ENCODE peak calls at places on chromosomes 16 and 17, in seven cellular contexts. Q, D, P, T, U, H and O are unnamed samples.

GRCh38 chr17:49739662-49740271 is 24.2 kb downstream of the FAM117A start:
- DNase-seq in D (peak), H (peak), P (no peak), Q (peak), T (peak), U (peak), O (peak)

GRCh38 chr16:80084614-80085013 is 456.2 kb upstream of the DYNLRB2 start:
- DNase-seq in H (peak), Q (peak), P (peak), T (no peak), U (peak), D (peak), O (peak)

GRCh38 chr17:80389011-80389995 is 25.7 kb upstream of the ENDOV start:
- DNase-seq in H (no peak), Q (no peak), U (no peak), T (no peak), P (no peak), D (no peak), O (no peak)

GRCh38 chr17:67753026-67753425 is 35.3 kb downstream of the NOL11 start:
- DNase-seq in T (no peak), P (no peak), H (no peak), U (no peak), D (no peak), Q (no peak), O (no peak)

GRCh38 chr16:70778901-70779309 is 22.1 kb downstream of the VAC14 start:
- DNase-seq in Q (peak), P (peak), T (no peak), D (peak), H (no peak), U (peak), O (peak)

GRCh38 chr17:34254651-34255380 is at the start of gene CCL2:
- DNase-seq in P (peak), D (peak), U (peak), H (peak), Q (peak), T (no peak), O (peak)

GRCh38 chr17:3318336-3318735 is 20.2 kb upstream of the OR3A1 start:
- DNase-seq in D (no peak), Q (no peak), T (no peak), U (no peak), P (no peak), H (no peak), O (no peak)

GRCh38 chr16:54363760-54364159 is 77.2 kb upstream of the IRX3 start:
- DNase-seq in U (no peak), P (no peak), Q (no peak), H (no peak), D (no peak), T (no peak), O (no peak)

GRCh38 chr16:52453661-52454060 is 93.3 kb downstream of the TOX3 start:
- DNase-seq in D (no peak), T (no peak), H (no peak), U (no peak), Q (no peak), P (no peak), O (no peak)

GRCh38 chr17:18157354-18157985 is 26.2 kb upstream of the ALKBH5 start:
- DNase-seq in U (no peak), T (no peak), D (no peak), H (no peak), P (no peak), Q (no peak), O (no peak)

GRCh38 chr17:42098747-42099399 is 600 bp upstream of the ZNF385C start:
- DNase-seq in T (no peak), Q (no peak), D (no peak), P (no peak), U (no peak), H (no peak), O (no peak)

GRCh38 chr17:62163847-62164246 is 98.8 kb upstream of the MED13 start:
- DNase-seq in P (no peak), D (no peak), Q (no peak), U (no peak), H (peak), T (no peak), O (no peak)

GRCh38 chr16:27499659-27500055 is 50.1 kb downstream of the GTF3C1 start:
- DNase-seq in Q (no peak), H (no peak), P (no peak), T (no peak), U (peak), D (no peak), O (no peak)

GRCh38 chr17:47076171-47076570 is 97.1 kb upstream of the RPRML start:
- DNase-seq in U (no peak), H (no peak), Q (no peak), T (no peak), P (peak), D (no peak), O (peak)

GRCh38 chr17:47844230-47844629 is 3.2 kb upstream of the SCRN2 start:
- DNase-seq in D (no peak), T (no peak), U (no peak), Q (no peak), H (no peak), P (no peak), O (peak)

GRCh38 chr16:3183445-3184139 is 4.4 kb upstream of the OR1F1 start:
- DNase-seq in D (no peak), Q (no peak), U (no peak), T (no peak), H (no peak), P (no peak), O (no peak)

GRCh38 chr17:9389116-9389515 is 186.5 kb downstream of the STX8 start:
- DNase-seq in Q (no peak), U (no peak), H (no peak), P (peak), T (no peak), D (no peak), O (peak)

GRCh38 chr16:69112285-69113129 is 7.1 kb downstream of the HAS3 start:
- DNase-seq in U (peak), D (peak), T (no peak), H (peak), Q (peak), P (peak), O (peak)

GRCh38 chr17:53150101-53150698 is 672.5 kb upstream of the KIF2B start:
- DNase-seq in D (no peak), T (no peak), P (no peak), Q (no peak), H (no peak), U (no peak), O (no peak)

GRCh38 chr17:70190959-70191805 is 21.9 kb downstream of the KCNJ2 start:
- DNase-seq in U (no peak), H (peak), T (no peak), Q (no peak), P (no peak), D (no peak), O (no peak)

GRCh38 chr17:68865584-68865983 is 89.6 kb downstream of the ABCA8 start:
- DNase-seq in Q (no peak), D (no peak), P (no peak), U (no peak), H (no peak), T (no peak), O (no peak)

GRCh38 chr16:26491271-26491670 is 575.5 kb upstream of the C16orf82 start:
- DNase-seq in U (no peak), D (no peak), P (no peak), Q (no peak), T (no peak), H (no peak), O (no peak)

GRCh38 chr17:73363788-73364522 is 52.2 kb upstream of the CDC42EP4 start:
- DNase-seq in T (no peak), U (no peak), P (no peak), H (no peak), Q (no peak), D (no peak), O (no peak)

GRCh38 chr17:83083368-83084201 is 4.2 kb downstream of the METRNL start:
- DNase-seq in P (peak), T (no peak), H (no peak), D (no peak), U (no peak), Q (no peak), O (peak)

GRCh38 chr17:48429638-48430586 is at the start of gene SKAP1:
- DNase-seq in T (no peak), H (peak), P (no peak), Q (peak), U (no peak), D (no peak), O (no peak)

GRCh38 chr16:72723781-72724180 is 324.1 kb downstream of the ZFHX3 start:
- DNase-seq in T (no peak), D (no peak), U (no peak), P (peak), Q (no peak), H (no peak), O (peak)

GRCh38 chr17:82231312-82231561 is 2.4 kb downstream of the SLC16A3 start:
- DNase-seq in H (no peak), T (no peak), U (no peak), D (no peak), Q (no peak), P (no peak), O (no peak)

GRCh38 chr16:17277981-17278381 is 192.8 kb downstream of the XYLT1 start:
- DNase-seq in D (no peak), Q (no peak), U (no peak), T (no peak), P (no peak), H (peak), O (peak)
- TF ChIP-seq CTCF in D (no peak), Q (peak), U (peak), T (no peak), P (peak), H (no peak), O (peak)

DNA sequence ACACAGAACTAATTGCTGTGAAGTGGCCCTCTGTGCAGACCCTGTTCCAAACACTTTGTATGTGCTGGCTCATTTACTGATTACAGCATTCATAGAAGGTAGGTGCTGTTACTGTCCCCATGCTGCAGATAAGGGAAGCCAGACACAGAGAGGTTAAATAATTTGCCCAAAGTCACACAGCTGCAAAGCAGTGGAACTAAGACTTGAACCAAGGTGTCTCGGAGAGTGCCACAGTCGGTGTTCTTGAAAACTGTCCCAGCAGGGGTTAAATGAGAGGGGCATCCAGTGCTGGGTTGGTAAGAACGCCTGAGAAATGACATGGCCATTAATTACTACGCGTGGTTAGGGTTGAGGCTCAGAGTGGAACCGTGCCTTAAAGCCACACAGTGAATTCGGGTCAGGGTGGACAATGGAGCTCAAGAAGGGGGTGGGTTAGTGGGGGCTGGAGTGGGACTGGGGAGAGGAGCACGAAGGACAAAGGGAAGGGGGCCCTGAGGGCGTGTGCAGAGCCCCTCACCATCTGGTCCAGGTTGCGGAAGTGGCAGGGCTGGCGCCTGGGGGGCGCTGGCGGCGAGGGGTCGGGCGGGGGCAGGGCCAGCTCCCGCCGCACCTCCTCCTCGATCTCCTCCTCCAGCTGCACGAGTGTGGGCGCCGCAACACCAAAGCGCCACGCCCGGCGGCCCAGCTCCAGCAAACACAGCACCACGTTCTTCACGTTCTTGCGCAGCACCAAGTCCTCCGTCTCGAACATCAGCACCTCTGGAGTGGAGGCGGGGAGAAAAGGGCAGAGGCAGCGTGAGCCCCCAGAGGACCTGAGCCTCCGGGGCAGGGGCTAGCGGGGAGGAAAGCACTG is 3.3 kb downstream of the GAS2L2 start:
- DNase-seq in H (peak), T (no peak), Q (no peak), U (no peak), D (no peak), P (peak), O (peak)
- H3K4me3 ChIP-seq in H (no peak), T (no peak), Q (no peak), U (peak), D (no peak), P (peak), O (peak)

GRCh38 chr16:19898166-19898565 is 13.5 kb upstream of the GPRC5B start:
- DNase-seq in T (no peak), P (no peak), U (no peak), H (no peak), Q (no peak), D (no peak), O (no peak)

GRCh38 chr16:19900590-19900989 is 15.9 kb upstream of the GPRC5B start:
- DNase-seq in D (no peak), H (no peak), Q (no peak), P (no peak), T (no peak), U (no peak), O (no peak)

GRCh38 chr16:19899605-19899955 is 14.9 kb upstream of the GPRC5B start:
- DNase-seq in H (no peak), Q (no peak), U (no peak), P (no peak), D (no peak), T (no peak), O (no peak)

GRCh38 chr16:19901164-19901563 is 16.5 kb upstream of the GPRC5B start:
- DNase-seq in U (no peak), Q (no peak), P (no peak), H (no peak), D (no peak), T (no peak), O (no peak)

GRCh38 chr16:19898924-19899604 is 14.4 kb upstream of the GPRC5B start:
- DNase-seq in H (peak), D (peak), P (peak), U (no peak), T (no peak), Q (no peak), O (peak)
- TF ChIP-seq CTCF in H (no peak), D (peak), P (peak), U (peak), T (peak), Q (peak), O (peak)

GRCh38 chr17:21463779-21464407 is 87.7 kb downstream of the KCNJ12 start:
- DNase-seq in T (no peak), P (no peak), H (no peak), U (no peak), Q (peak), D (no peak), O (no peak)
- H3K4me3 ChIP-seq in T (peak), P (no peak), H (peak), U (peak), Q (no peak), D (peak), O (no peak)

DNA sequence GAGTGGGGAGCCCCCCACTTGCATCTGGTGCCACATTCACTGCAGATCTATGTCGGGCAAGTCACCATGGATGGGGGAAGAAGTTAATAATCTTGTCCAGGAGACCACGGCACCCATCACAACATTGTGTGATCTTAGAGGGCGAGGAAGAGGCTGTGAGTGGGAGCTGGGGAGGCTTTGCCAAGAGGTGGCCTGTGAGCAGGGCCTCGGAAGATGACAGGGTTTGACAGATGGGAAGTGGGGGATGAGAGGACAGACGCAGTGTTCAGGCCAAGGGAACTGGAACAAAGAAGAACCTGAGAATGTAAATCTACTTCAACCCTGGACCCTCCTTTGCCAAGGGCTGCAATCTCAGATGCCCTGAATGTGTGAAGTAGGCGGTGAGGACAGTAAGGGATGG is 12.4 kb downstream of the ACE start:
- DNase-seq in U (no peak), D (no peak), H (no peak), Q (no peak), T (no peak), P (no peak), O (no peak)
- TF ChIP-seq CTCF in U (no peak), D (no peak), H (no peak), Q (no peak), T (no peak), P (no peak), O (no peak)